ENCODE peak calls at places on chromosomes 11 and 22, in nine cellular contexts. One of them, this sample, is unnamed.
A peak's percentile ranks its signal among the peaks of the same experiment; 100 is the strongest.

GRCh38 chr11:67486481-67487195 is 3.8 kb downstream of the AIP start:
- DNase-seq in AG09309: no peak
- DNase-seq in NCI-H1417 treated with DMSO at 0.1 percent for 48 hours: no peak
- DNase-seq in PC-9: peak; percentile 13
- DNase-seq in T1000: no peak
- DNase-seq in cardiac fibroblast: no peak
- DNase-seq in heart right ventricle: no peak
- DNase-seq in neural crest cell: no peak
- DNase-seq in T-helper 2 cell: no peak
- DNase-seq in this sample: no peak

GRCh38 chr22:48939441-48940265 is 888.0 kb downstream of the BRD1 start:
- DNase-seq in T-helper 2 cell: no peak
- DNase-seq in PC-9: no peak
- DNase-seq in neural crest cell: no peak
- DNase-seq in cardiac fibroblast: no peak
- DNase-seq in T1000: no peak
- DNase-seq in AG09309: no peak
- DNase-seq in NCI-H1417 treated with DMSO at 0.1 percent for 48 hours: no peak
- DNase-seq in heart right ventricle: no peak
- DNase-seq in this sample: peak; percentile 36

GRCh38 chr11:16356057-16356750 is at the start of gene SOX6:
- DNase-seq in NCI-H1417 treated with DMSO at 0.1 percent for 48 hours: no peak
- DNase-seq in neural crest cell: no peak
- DNase-seq in T1000: no peak
- DNase-seq in AG09309: no peak
- DNase-seq in PC-9: no peak
- DNase-seq in T-helper 2 cell: no peak
- DNase-seq in cardiac fibroblast: peak; percentile 25
- DNase-seq in heart right ventricle: no peak
- DNase-seq in this sample: no peak

GRCh38 chr11:129933866-129934265 is 38.5 kb upstream of the NFRKB start:
- DNase-seq in T-helper 2 cell: no peak
- DNase-seq in neural crest cell: no peak
- DNase-seq in T1000: no peak
- DNase-seq in AG09309: no peak
- DNase-seq in cardiac fibroblast: no peak
- DNase-seq in heart right ventricle: no peak
- DNase-seq in PC-9: no peak
- DNase-seq in NCI-H1417 treated with DMSO at 0.1 percent for 48 hours: no peak
- DNase-seq in this sample: no peak

GRCh38 chr11:2912038-2912410 is 17.2 kb downstream of the PHLDA2 start:
- DNase-seq in T-helper 2 cell: no peak
- DNase-seq in cardiac fibroblast: no peak
- DNase-seq in T1000: no peak
- DNase-seq in NCI-H1417 treated with DMSO at 0.1 percent for 48 hours: no peak
- DNase-seq in AG09309: no peak
- DNase-seq in neural crest cell: no peak
- DNase-seq in PC-9: no peak
- DNase-seq in heart right ventricle: no peak
- DNase-seq in this sample: no peak

GRCh38 chr11:17598700-17599459 is 51.8 kb downstream of the OTOG start:
- DNase-seq in T-helper 2 cell: peak; percentile 35
- DNase-seq in heart right ventricle: peak; percentile 74
- DNase-seq in AG09309: peak; percentile 5
- DNase-seq in neural crest cell: peak; percentile 91
- DNase-seq in T1000: peak; percentile 27
- DNase-seq in NCI-H1417 treated with DMSO at 0.1 percent for 48 hours: peak; percentile 12
- DNase-seq in cardiac fibroblast: peak; percentile 70
- DNase-seq in PC-9: no peak
- DNase-seq in this sample: peak; percentile 65

GRCh38 chr22:21003782-21004181 is 1.9 kb upstream of the THAP7 start:
- DNase-seq in AG09309: no peak
- DNase-seq in heart right ventricle: no peak
- DNase-seq in T1000: no peak
- DNase-seq in cardiac fibroblast: no peak
- DNase-seq in T-helper 2 cell: no peak
- DNase-seq in NCI-H1417 treated with DMSO at 0.1 percent for 48 hours: no peak
- DNase-seq in PC-9: no peak
- DNase-seq in neural crest cell: no peak
- DNase-seq in this sample: no peak

GRCh38 chr11:11482726-11483125 is 129.7 kb upstream of the CSNK2A3 start:
- DNase-seq in NCI-H1417 treated with DMSO at 0.1 percent for 48 hours: no peak
- DNase-seq in T1000: no peak
- DNase-seq in PC-9: no peak
- DNase-seq in cardiac fibroblast: no peak
- DNase-seq in T-helper 2 cell: no peak
- DNase-seq in AG09309: no peak
- DNase-seq in heart right ventricle: no peak
- DNase-seq in neural crest cell: no peak
- DNase-seq in this sample: no peak

GRCh38 chr11:126104420-126104819 is 41.8 kb upstream of the CDON start:
- DNase-seq in T-helper 2 cell: no peak
- DNase-seq in PC-9: peak; percentile 55
- DNase-seq in T1000: no peak
- DNase-seq in AG09309: no peak
- DNase-seq in heart right ventricle: no peak
- DNase-seq in NCI-H1417 treated with DMSO at 0.1 percent for 48 hours: no peak
- DNase-seq in neural crest cell: no peak
- DNase-seq in cardiac fibroblast: no peak
- DNase-seq in this sample: no peak

GRCh38 chr11:84714316-84714780 is 912.8 kb downstream of the DLG2 start:
- DNase-seq in heart right ventricle: peak; percentile 23
- DNase-seq in T1000: peak; percentile 8
- DNase-seq in cardiac fibroblast: peak; percentile 5
- DNase-seq in NCI-H1417 treated with DMSO at 0.1 percent for 48 hours: no peak
- DNase-seq in T-helper 2 cell: peak; percentile 4
- DNase-seq in AG09309: no peak
- DNase-seq in PC-9: peak; percentile 43
- DNase-seq in neural crest cell: peak; percentile 65
- DNase-seq in this sample: no peak

GRCh38 chr11:116849491-116849890 is 12.1 kb upstream of the APOA1 start:
- DNase-seq in neural crest cell: no peak
- DNase-seq in AG09309: no peak
- DNase-seq in T-helper 2 cell: no peak
- DNase-seq in PC-9: no peak
- DNase-seq in heart right ventricle: no peak
- DNase-seq in cardiac fibroblast: no peak
- DNase-seq in NCI-H1417 treated with DMSO at 0.1 percent for 48 hours: no peak
- DNase-seq in T1000: no peak
- DNase-seq in this sample: no peak

GRCh38 chr11:114891911-114892310 is 213.6 kb downstream of the NXPE2 start:
- DNase-seq in T-helper 2 cell: no peak
- DNase-seq in neural crest cell: no peak
- DNase-seq in heart right ventricle: no peak
- DNase-seq in PC-9: no peak
- DNase-seq in cardiac fibroblast: no peak
- DNase-seq in NCI-H1417 treated with DMSO at 0.1 percent for 48 hours: no peak
- DNase-seq in T1000: no peak
- DNase-seq in AG09309: no peak
- DNase-seq in this sample: no peak

GRCh38 chr11:123033895-123034294 is 28.0 kb downstream of the HSPA8 start:
- DNase-seq in neural crest cell: no peak
- DNase-seq in PC-9: no peak
- DNase-seq in heart right ventricle: no peak
- DNase-seq in T-helper 2 cell: no peak
- DNase-seq in AG09309: no peak
- DNase-seq in cardiac fibroblast: peak; percentile 39
- DNase-seq in NCI-H1417 treated with DMSO at 0.1 percent for 48 hours: no peak
- DNase-seq in T1000: no peak
- DNase-seq in this sample: no peak

GRCh38 chr22:26994801-26995200 is 337.4 kb downstream of the MIAT start:
- DNase-seq in T1000: no peak
- DNase-seq in cardiac fibroblast: no peak
- DNase-seq in heart right ventricle: no peak
- DNase-seq in neural crest cell: no peak
- DNase-seq in T-helper 2 cell: no peak
- DNase-seq in PC-9: no peak
- DNase-seq in NCI-H1417 treated with DMSO at 0.1 percent for 48 hours: no peak
- DNase-seq in AG09309: no peak
- DNase-seq in this sample: no peak

GRCh38 chr11:69335010-69335409 is 41.1 kb downstream of the MYEOV start:
- DNase-seq in neural crest cell: no peak
- DNase-seq in NCI-H1417 treated with DMSO at 0.1 percent for 48 hours: no peak
- DNase-seq in PC-9: no peak
- DNase-seq in cardiac fibroblast: no peak
- DNase-seq in AG09309: no peak
- DNase-seq in T1000: no peak
- DNase-seq in heart right ventricle: no peak
- DNase-seq in T-helper 2 cell: no peak
- DNase-seq in this sample: peak; percentile 38

GRCh38 chr11:95503047-95503446 is 272.0 kb upstream of the SESN3 start:
- DNase-seq in neural crest cell: no peak
- DNase-seq in NCI-H1417 treated with DMSO at 0.1 percent for 48 hours: no peak
- DNase-seq in AG09309: no peak
- DNase-seq in T-helper 2 cell: no peak
- DNase-seq in T1000: no peak
- DNase-seq in PC-9: no peak
- DNase-seq in heart right ventricle: no peak
- DNase-seq in cardiac fibroblast: peak; percentile 64
- DNase-seq in this sample: no peak

GRCh38 chr11:34395916-34396555 is 38.2 kb upstream of the ABTB2 start:
- DNase-seq in AG09309: peak; percentile 18
- DNase-seq in NCI-H1417 treated with DMSO at 0.1 percent for 48 hours: no peak
- DNase-seq in T-helper 2 cell: no peak
- DNase-seq in heart right ventricle: no peak
- DNase-seq in T1000: peak; percentile 31
- DNase-seq in cardiac fibroblast: no peak
- DNase-seq in neural crest cell: no peak
- DNase-seq in PC-9: peak; percentile 95
- DNase-seq in this sample: no peak